ENCODE peak calls at places on chromosomes 3 and 15, in seven cellular contexts. V is mesendoderm, E is astrocyte, Q is upper lobe of left lung, W is left ventricle myocardium inferior, A is neural progenitor cell, U is neuronal stem cell. I is an unnamed sample.
A peak's percentile ranks its signal among the peaks of the same experiment; 100 is the strongest.

GRCh38 chr15:40829155-40829554 is 647 bp upstream of the PPP1R14D start:
- DNase-seq in E (no peak), W (no peak), Q (no peak), A (no peak), V (no peak), U (no peak), I (no peak)

GRCh38 chr3:128074851-128075515 is 22.7 kb downstream of the SEC61A1 start:
- DNase-seq in E (no peak), A (no peak), U (no peak), V (no peak), W (no peak), Q (no peak), I (no peak)

GRCh38 chr3:18772699-18773305 is 347.7 kb upstream of the SATB1 start:
- DNase-seq in W (no peak), V (peak; percentile 87), A (no peak), U (no peak), E (no peak), Q (no peak), I (no peak)

GRCh38 chr15:61159901-61160300 is 69.2 kb downstream of the RORA start:
- DNase-seq in V (no peak), U (no peak), W (no peak), A (no peak), Q (no peak), E (no peak), I (no peak)

GRCh38 chr3:187856567-187856966 is 111.3 kb upstream of the BCL6 start:
- DNase-seq in U (no peak), Q (no peak), V (no peak), W (no peak), A (no peak), E (no peak), I (no peak)

GRCh38 chr3:134376385-134376765 is 2.1 kb upstream of the AMOTL2 start:
- DNase-seq in Q (no peak), U (no peak), E (no peak), V (no peak), A (no peak), W (no peak), I (no peak)

GRCh38 chr15:20106026-20106425 is 435.6 kb downstream of the GOLGA6L6 start:
- DNase-seq in A (peak; percentile 1), V (peak; percentile 0), Q (peak; percentile 85), U (no peak), E (no peak), W (peak; percentile 22), I (peak; percentile 43)

GRCh38 chr3:159082514-159082913 is 280.7 kb downstream of the MFSD1 start:
- DNase-seq in W (no peak), V (no peak), Q (no peak), E (peak; percentile 83), U (no peak), A (no peak), I (no peak)

GRCh38 chr3:172147113-172147818 is 107.9 kb downstream of the FNDC3B start:
- DNase-seq in A (no peak), U (no peak), Q (no peak), V (no peak), W (no peak), E (no peak), I (no peak)

GRCh38 chr15:64249842-64250575 is 87.2 kb upstream of the PPIB start:
- DNase-seq in U (no peak), Q (no peak), W (no peak), A (no peak), E (peak; percentile 26), V (no peak), I (no peak)

GRCh38 chr3:147189016-147189415 is 217.3 kb downstream of the ZIC4 start:
- DNase-seq in V (no peak), A (no peak), U (no peak), W (no peak), Q (no peak), E (peak; percentile 36), I (no peak)

GRCh38 chr3:141407043-141407442 is 38.7 kb downstream of the ZBTB38 start:
- DNase-seq in A (no peak), V (no peak), E (peak; percentile 93), Q (no peak), W (no peak), U (no peak), I (no peak)

GRCh38 chr3:141407817-141408216 is 39.5 kb downstream of the ZBTB38 start:
- DNase-seq in E (no peak), U (no peak), W (no peak), V (no peak), A (no peak), Q (no peak), I (no peak)

GRCh38 chr3:141405025-141405424 is 36.7 kb downstream of the ZBTB38 start:
- DNase-seq in W (no peak), Q (no peak), A (no peak), E (peak; percentile 69), V (no peak), U (no peak), I (no peak)

GRCh38 chr3:141405581-141405980 is 37.3 kb downstream of the ZBTB38 start:
- DNase-seq in U (no peak), A (no peak), W (no peak), V (no peak), Q (no peak), E (peak; percentile 85), I (no peak)

DNA sequence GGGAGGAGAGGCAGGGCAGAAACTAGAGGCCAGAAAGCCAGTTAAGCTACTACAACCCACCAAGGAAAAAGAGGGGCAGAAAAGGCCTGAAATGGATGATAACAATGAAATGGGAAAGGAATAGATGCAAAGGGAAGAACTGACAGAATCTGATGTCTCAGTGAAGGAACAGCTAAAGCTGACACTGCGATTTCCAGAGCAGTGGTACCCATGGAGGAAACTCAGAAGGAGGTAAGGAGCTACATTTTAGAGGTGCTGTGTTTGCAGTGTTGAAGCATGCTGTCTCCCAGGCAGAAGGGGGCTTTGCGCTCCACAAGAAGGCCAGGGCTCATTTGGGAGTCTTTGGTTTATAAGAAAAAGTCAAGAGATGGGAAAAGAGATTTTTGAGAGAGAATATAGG is 38.0 kb downstream of the ZBTB38 start:
- DNase-seq in V (no peak), U (no peak), W (no peak), Q (no peak), E (no peak), A (no peak), I (no peak)
- H3K4me1 ChIP-seq in V (peaks cover 13% of the 10 kb centered on the region), U (peaks cover 5% of the 10 kb centered on the region), W (peaks cover 96% of the 10 kb centered on the region), Q (peaks cover 66% of the 10 kb centered on the region), E (peaks cover 70% of the 10 kb centered on the region), A (peaks cover 7% of the 10 kb centered on the region), I (peaks cover 74% of the 10 kb centered on the region)

GRCh38 chr15:70172561-70172960 is 74.8 kb upstream of the TLE3 start:
- DNase-seq in W (no peak), A (no peak), U (no peak), V (no peak), Q (no peak), E (no peak), I (no peak)

GRCh38 chr15:70172124-70172523 is 74.4 kb upstream of the TLE3 start:
- DNase-seq in V (no peak), A (no peak), E (no peak), U (no peak), Q (no peak), W (no peak), I (no peak)

GRCh38 chr15:70170096-70170699 is 72.5 kb upstream of the TLE3 start:
- DNase-seq in Q (no peak), W (no peak), E (no peak), V (peak; percentile 59), A (no peak), U (no peak), I (no peak)

GRCh38 chr15:70169147-70169546 is 71.4 kb upstream of the TLE3 start:
- DNase-seq in E (no peak), V (peak; percentile 60), A (no peak), W (no peak), U (no peak), Q (no peak), I (no peak)

GRCh38 chr15:70171224-70171886 is 73.6 kb upstream of the TLE3 start:
- DNase-seq in E (no peak), V (peak; percentile 96), W (no peak), U (no peak), A (no peak), Q (no peak), I (no peak)
- H3K4me1 ChIP-seq in E (no peaks in the 10 kb centered on the region), V (peaks cover 10% of the 10 kb centered on the region), W (peaks cover 9% of the 10 kb centered on the region), U (peaks cover 4% of the 10 kb centered on the region), A (no peaks in the 10 kb centered on the region), Q (no peaks in the 10 kb centered on the region), I (no peaks in the 10 kb centered on the region)

DNA sequence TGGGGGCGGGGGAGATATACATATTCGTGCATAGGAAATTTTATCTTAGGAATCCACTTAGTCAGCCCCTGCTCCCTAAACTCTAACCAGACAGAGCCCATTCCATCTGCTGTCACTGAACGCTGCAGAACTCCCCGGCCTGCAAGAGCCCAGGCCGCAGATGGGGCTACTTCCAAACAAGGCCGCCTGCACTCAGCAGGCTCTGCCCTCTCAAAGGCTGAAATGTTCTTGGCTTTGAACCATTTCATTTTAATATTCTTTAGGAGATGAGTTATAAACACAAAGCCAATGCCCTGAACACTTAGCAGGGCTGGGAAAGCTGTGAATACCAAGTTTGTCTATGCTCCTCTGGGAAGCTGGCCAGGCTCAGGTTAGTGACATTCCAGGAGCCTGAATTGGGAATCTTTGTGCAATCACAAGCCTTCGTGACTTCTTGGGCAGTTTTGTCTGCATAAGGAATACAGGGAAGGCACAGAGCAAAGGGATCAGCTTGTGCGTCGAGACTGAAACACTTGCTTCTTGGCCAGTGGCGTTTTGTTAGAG is 65.0 kb downstream of the SYNM start:
- DNase-seq in E (peak; percentile 90), Q (no peak), W (no peak), U (no peak), V (no peak), A (no peak), I (no peak)
- H3K4me1 ChIP-seq in E (peaks cover 19% of the 10 kb centered on the region), Q (no peaks in the 10 kb centered on the region), W (peaks cover 54% of the 10 kb centered on the region), U (peaks cover 2% of the 10 kb centered on the region), V (no peaks in the 10 kb centered on the region), A (no peaks in the 10 kb centered on the region), I (no peaks in the 10 kb centered on the region)

GRCh38 chr3:136958931-136959330 is 1.1 kb downstream of the IL20RB start:
- DNase-seq in Q (no peak), V (no peak), W (no peak), E (no peak), U (no peak), A (no peak), I (no peak)

GRCh38 chr3:136954980-136955780 is 2.6 kb upstream of the IL20RB start:
- DNase-seq in V (peak; percentile 49), W (no peak), E (peak; percentile 36), Q (no peak), A (peak; percentile 4), U (no peak), I (no peak)

GRCh38 chr3:136955813-136956212 is 2.0 kb upstream of the IL20RB start:
- DNase-seq in W (no peak), A (no peak), U (no peak), E (peak; percentile 93), V (no peak), Q (no peak), I (no peak)

GRCh38 chr3:136957751-136958288 is at the start of gene IL20RB:
- DNase-seq in W (no peak), A (peak; percentile 13), E (no peak), Q (no peak), V (peak; percentile 88), U (no peak), I (no peak)

GRCh38 chr3:136956994-136957393 is 789 bp upstream of the IL20RB start:
- DNase-seq in E (no peak), U (no peak), A (no peak), V (no peak), W (no peak), Q (no peak), I (no peak)
- H3K4me1 ChIP-seq in E (peaks cover 15% of the 10 kb centered on the region), U (peaks cover 4% of the 10 kb centered on the region), A (peaks cover 10% of the 10 kb centered on the region), V (peaks cover 6% of the 10 kb centered on the region), W (no peaks in the 10 kb centered on the region), Q (peaks cover 10% of the 10 kb centered on the region), I (peaks cover 15% of the 10 kb centered on the region)

GRCh38 chr3:156973954-156974353 is 147.8 kb downstream of the LEKR1 start:
- DNase-seq in A (no peak), V (no peak), W (no peak), U (no peak), E (no peak), Q (no peak), I (no peak)
- H3K4me1 ChIP-seq in A (peaks cover 24% of the 10 kb centered on the region), V (no peaks in the 10 kb centered on the region), W (no peaks in the 10 kb centered on the region), U (peaks cover 4% of the 10 kb centered on the region), E (no peaks in the 10 kb centered on the region), Q (no peaks in the 10 kb centered on the region), I (peaks cover 3% of the 10 kb centered on the region)